ENCODE peak calls at places on chromosomes 5 and 9, in four cellular contexts. L is HCT116, K is K562, A is HepG2. H is an unnamed sample.
A peak's percentile ranks its signal among the peaks of the same experiment; 100 is the strongest.

GRCh38 chr5:56669534-56670483 is 145.5 kb upstream of the MAP3K1 start:
- DNase-seq in L (no peak), K (no peak), A (peak; percentile 48), H (no peak)

GRCh38 chr5:142713151-142713706 is 27.3 kb upstream of the FGF1 start:
- DNase-seq in L (peak; percentile 80), K (peak; percentile 85), A (peak; percentile 81), H (peak; percentile 87)

GRCh38 chr5:1752881-1753280 is 46.8 kb downstream of the MRPL36 start:
- DNase-seq in L (no peak), K (no peak), A (no peak), H (no peak)

GRCh38 chr5:91357012-91357634 is 26.0 kb downstream of the ARRDC3 start:
- DNase-seq in L (no peak), K (no peak), A (no peak), H (no peak)

GRCh38 chr5:135230326-135230925 is 168.6 kb downstream of the MACROH2A1 start:
- DNase-seq in L (no peak), K (peak; percentile 42), A (peak; percentile 29), H (no peak)

GRCh38 chr5:10599828-10600227 is 36.0 kb downstream of the ANKRD33B start:
- DNase-seq in L (no peak), K (no peak), A (no peak), H (no peak)

GRCh38 chr5:14109041-14109747 is 33.9 kb upstream of the TRIO start:
- DNase-seq in L (no peak), K (no peak), A (no peak), H (peak; percentile 50)

GRCh38 chr5:112183103-112183634 is 235.9 kb downstream of the EPB41L4A start:
- DNase-seq in L (peak; percentile 54), K (no peak), A (no peak), H (no peak)

GRCh38 chr9:114900937-114901802 is 29.2 kb downstream of the TNFSF8 start:
- DNase-seq in L (no peak), K (no peak), A (no peak), H (no peak)

GRCh38 chr5:76733049-76733417 is 17.1 kb downstream of the F2R start:
- DNase-seq in L (no peak), K (no peak), A (no peak), H (no peak)

GRCh38 chr5:168978015-168978414 is 322.9 kb downstream of the SLIT3 start:
- DNase-seq in L (no peak), K (no peak), A (no peak), H (no peak)

GRCh38 chr9:130981002-130981760 is 27.8 kb upstream of the LAMC3 start:
- DNase-seq in L (no peak), K (no peak), A (no peak), H (no peak)

GRCh38 chr5:53422539-53422938 is 57.9 kb upstream of the FST start:
- DNase-seq in L (no peak), K (no peak), A (no peak), H (no peak)

GRCh38 chr9:127971357-127972315 is 9.2 kb downstream of the EEIG1 start:
- DNase-seq in L (no peak), K (no peak), A (no peak), H (no peak)

GRCh38 chr5:56147679-56148230 is 85.4 kb downstream of the ANKRD55 start:
- DNase-seq in L (no peak), K (no peak), A (no peak), H (no peak)

GRCh38 chr9:137745541-137745991 is 126.8 kb downstream of the EHMT1 start:
- DNase-seq in L (peak; percentile 19), K (peak; percentile 48), A (peak; percentile 15), H (no peak)

GRCh38 chr5:151023047-151023615 is 2.7 kb downstream of the GPX3 start:
- DNase-seq in L (no peak), K (peak; percentile 70), A (no peak), H (no peak)

GRCh38 chr9:94860678-94861588 is 134.4 kb downstream of the AOPEP start:
- DNase-seq in L (no peak), K (no peak), A (no peak), H (no peak)

GRCh38 chr5:138492552-138493045 is 27.3 kb downstream of the EGR1 start:
- DNase-seq in L (no peak), K (no peak), A (no peak), H (no peak)

GRCh38 chr5:74216012-74216411 is 424.5 kb downstream of the ENC1 start:
- DNase-seq in L (no peak), K (no peak), A (no peak), H (no peak)

GRCh38 chr5:115430374-115430773 is 114.2 kb downstream of the FEM1C start:
- DNase-seq in L (no peak), K (no peak), A (no peak), H (no peak)

GRCh38 chr5:179301376-179301775 is 43.9 kb downstream of the ADAMTS2 start:
- DNase-seq in L (no peak), K (no peak), A (no peak), H (no peak)

GRCh38 chr5:137269297-137269696 is 229.8 kb downstream of the SPOCK1 start:
- DNase-seq in L (no peak), K (no peak), A (no peak), H (no peak)

DNA sequence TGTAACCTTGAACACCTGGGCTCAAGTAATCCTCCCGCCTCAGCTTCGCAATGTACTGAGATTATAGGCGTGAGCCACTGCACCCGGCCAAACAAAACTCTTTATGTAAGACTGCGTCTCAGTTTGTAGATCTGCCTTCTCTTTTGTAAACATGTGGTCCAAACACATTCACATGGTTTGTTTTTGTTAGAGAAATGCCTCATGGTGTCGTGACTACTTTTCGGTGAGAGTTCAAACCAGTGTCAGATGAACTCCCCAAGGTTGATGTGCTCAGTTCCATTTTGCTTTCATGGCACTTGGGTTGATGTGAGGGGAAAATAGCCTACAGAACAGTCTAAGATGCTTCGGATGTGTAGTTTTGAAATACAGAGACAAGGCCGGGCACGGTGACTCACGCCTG is 231.6 kb downstream of the GOLPH3 start:
- DNase-seq in L (no peak), K (no peak), A (no peak), H (no peak)
- TF ChIP-seq REST in L (no peak), K (no peak), A (no peak), H (no peak)

DNA sequence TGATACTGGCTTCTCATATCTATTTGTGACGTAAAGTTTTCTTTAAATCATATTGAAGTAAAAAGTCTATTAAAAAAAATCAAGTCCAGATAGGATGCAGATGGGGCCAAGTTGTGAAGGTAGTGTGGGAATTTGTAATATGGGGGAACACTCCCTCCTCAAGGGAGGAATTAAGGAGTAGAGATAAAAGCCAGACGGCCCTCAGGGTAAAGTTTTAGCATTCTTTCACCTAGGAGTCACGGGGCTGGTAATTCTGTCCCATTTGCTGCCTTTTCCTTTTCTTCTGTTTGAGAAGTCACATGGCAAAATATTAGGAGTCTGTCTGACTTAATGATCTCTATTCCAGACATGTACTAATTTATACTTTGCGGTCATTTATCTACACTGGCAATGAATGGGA is 61.8 kb downstream of the SNX24 start:
- DNase-seq in L (no peak), K (no peak), A (no peak), H (no peak)
- TF ChIP-seq TCF7L2 in L (no peak), K (no peak), A (no peak), H (no peak)

GRCh38 chr5:83925321-83925877 is 204.7 kb upstream of the HAPLN1 start:
- DNase-seq in L (peak; percentile 4), K (no peak), A (no peak), H (no peak)
- TF ChIP-seq REST in L (no peak), K (no peak), A (no peak), H (no peak)

DNA sequence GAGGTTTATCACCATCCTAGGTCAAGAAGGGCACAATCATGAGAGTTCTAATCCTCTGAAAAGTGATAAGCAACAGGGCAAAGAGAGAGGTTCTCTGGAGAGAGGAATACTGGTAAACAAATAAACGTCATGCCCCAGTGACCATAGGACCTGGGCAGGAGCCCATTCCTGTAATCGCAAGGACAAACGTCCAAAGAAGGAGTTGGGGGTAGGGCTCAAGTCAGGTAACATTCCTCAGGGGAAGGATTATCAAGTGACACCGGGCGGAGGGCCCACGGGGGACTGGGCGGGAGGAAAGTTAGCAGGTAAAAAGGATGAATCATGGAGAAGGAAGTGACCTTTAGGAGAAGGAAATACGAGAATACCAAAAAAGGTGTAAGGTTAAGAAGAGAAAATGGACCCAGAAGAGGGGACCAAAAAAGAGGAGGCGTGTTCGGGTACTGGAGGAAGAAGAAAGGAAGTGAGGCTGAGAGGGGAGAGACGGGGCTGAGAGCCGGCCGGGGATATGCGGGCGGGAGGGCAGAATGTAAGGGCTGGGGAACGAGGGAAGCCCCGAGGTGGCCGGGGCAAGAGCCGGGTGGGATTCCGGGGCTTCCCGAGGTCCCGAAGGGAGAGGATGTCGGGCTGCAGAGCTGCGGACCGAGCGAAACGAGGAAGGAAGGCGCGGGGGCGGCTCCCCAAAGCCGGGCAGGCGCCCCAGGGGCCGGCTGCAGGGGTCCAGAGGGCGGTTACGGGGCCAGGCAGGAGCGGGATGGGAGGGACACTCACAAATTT is 583 bp downstream of the DIAPH1 start:
- DNase-seq in L (peak; percentile 70), K (no peak), A (peak; percentile 63), H (no peak)
- TF ChIP-seq TCF7L2 in L (no peak), K (no peak), A (no peak), H (no peak)

DNA sequence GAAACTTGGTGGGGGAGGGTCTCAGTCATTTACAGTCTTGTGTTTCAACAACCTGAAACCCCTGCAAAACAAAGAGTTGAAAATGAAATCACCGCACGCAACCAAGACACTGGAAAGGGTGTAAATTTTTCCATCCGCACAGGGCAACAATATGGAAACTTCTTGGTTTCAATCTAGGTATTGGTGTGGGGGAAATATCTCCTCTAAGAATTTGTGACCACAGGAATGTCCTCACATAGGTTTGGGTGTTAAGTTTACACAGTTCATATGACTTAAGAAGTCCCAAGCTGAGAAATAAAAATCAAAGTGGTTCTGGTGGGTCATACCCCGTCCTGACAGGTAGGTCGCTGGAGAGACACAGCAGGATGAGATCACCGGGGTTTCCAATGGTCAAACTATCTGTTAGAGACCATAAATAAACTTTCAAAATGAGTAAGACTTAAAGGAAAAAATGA is 51.9 kb upstream of the PIP5K1B start:
- DNase-seq in L (no peak), K (no peak), A (no peak), H (no peak)
- TF ChIP-seq REST in L (no peak), K (no peak), A (no peak), H (no peak)

GRCh38 chr9:82031538-82032280 is 43.1 kb downstream of the SPATA31D1 start:
- DNase-seq in L (peak; percentile 28), K (no peak), A (peak; percentile 2), H (no peak)
- TF ChIP-seq TCF7L2 in L (no peak), K (no peak), A (no peak), H (no peak)

H was measured in Panc1.